ENCODE peak calls at places on chromosomes 2 and 18, in eight cellular contexts. One of them, this sample, is unnamed.

GRCh38 chr2:194553969-194554368 is 1103.1 kb upstream of the SLC39A10 start:
- DNase-seq in EL: no peak
- DNase-seq in PC-3: no peak
- DNase-seq in colonic mucosa: no peak
- DNase-seq in anterior cingulate cortex: no peak
- DNase-seq in NCI-H1694 treated with DMSO at 0.1 percent for 48 hours: no peak
- DNase-seq in HCEC 1CT: no peak
- DNase-seq in psoas muscle: no peak
- DNase-seq in this sample: no peak

GRCh38 chr2:207473203-207473865 is 56.4 kb upstream of the CREB1 start:
- DNase-seq in NCI-H1694 treated with DMSO at 0.1 percent for 48 hours: peak
- DNase-seq in PC-3: peak
- DNase-seq in colonic mucosa: no peak
- DNase-seq in HCEC 1CT: peak
- DNase-seq in anterior cingulate cortex: no peak
- DNase-seq in psoas muscle: no peak
- DNase-seq in EL: peak
- DNase-seq in this sample: peak

GRCh38 chr18:56286775-56287174 is 351.6 kb downstream of the TXNL1 start:
- DNase-seq in PC-3: peak
- DNase-seq in anterior cingulate cortex: no peak
- DNase-seq in EL: peak
- DNase-seq in psoas muscle: no peak
- DNase-seq in NCI-H1694 treated with DMSO at 0.1 percent for 48 hours: no peak
- DNase-seq in HCEC 1CT: peak
- DNase-seq in colonic mucosa: no peak
- DNase-seq in this sample: no peak

GRCh38 chr2:36507408-36507812 is 90.6 kb downstream of the FEZ2 start:
- DNase-seq in psoas muscle: no peak
- DNase-seq in colonic mucosa: peak
- DNase-seq in EL: peak
- DNase-seq in NCI-H1694 treated with DMSO at 0.1 percent for 48 hours: peak
- DNase-seq in PC-3: peak
- DNase-seq in HCEC 1CT: peak
- DNase-seq in anterior cingulate cortex: peak
- DNase-seq in this sample: peak

GRCh38 chr2:15990151-15991101 is 50.1 kb downstream of the MYCN start:
- DNase-seq in anterior cingulate cortex: no peak
- DNase-seq in NCI-H1694 treated with DMSO at 0.1 percent for 48 hours: no peak
- DNase-seq in colonic mucosa: no peak
- DNase-seq in EL: no peak
- DNase-seq in psoas muscle: no peak
- DNase-seq in HCEC 1CT: no peak
- DNase-seq in PC-3: no peak
- DNase-seq in this sample: no peak

GRCh38 chr2:56709181-56709580 is 525.4 kb downstream of the CCDC85A start:
- DNase-seq in EL: no peak
- DNase-seq in anterior cingulate cortex: no peak
- DNase-seq in psoas muscle: no peak
- DNase-seq in NCI-H1694 treated with DMSO at 0.1 percent for 48 hours: no peak
- DNase-seq in HCEC 1CT: no peak
- DNase-seq in PC-3: no peak
- DNase-seq in colonic mucosa: no peak
- DNase-seq in this sample: no peak

GRCh38 chr2:42446503-42447271 is 47.1 kb downstream of the KCNG3 start:
- DNase-seq in NCI-H1694 treated with DMSO at 0.1 percent for 48 hours: no peak
- DNase-seq in anterior cingulate cortex: no peak
- DNase-seq in EL: no peak
- DNase-seq in HCEC 1CT: no peak
- DNase-seq in psoas muscle: no peak
- DNase-seq in PC-3: peak
- DNase-seq in colonic mucosa: no peak
- DNase-seq in this sample: no peak

GRCh38 chr2:18455256-18455862 is 105.1 kb downstream of the RDH14 start:
- DNase-seq in psoas muscle: peak
- DNase-seq in HCEC 1CT: peak
- DNase-seq in colonic mucosa: no peak
- DNase-seq in anterior cingulate cortex: no peak
- DNase-seq in EL: peak
- DNase-seq in PC-3: peak
- DNase-seq in NCI-H1694 treated with DMSO at 0.1 percent for 48 hours: peak
- DNase-seq in this sample: no peak

GRCh38 chr18:9902832-9903231 is 11.0 kb upstream of the VAPA start:
- DNase-seq in HCEC 1CT: no peak
- DNase-seq in EL: no peak
- DNase-seq in colonic mucosa: no peak
- DNase-seq in psoas muscle: no peak
- DNase-seq in PC-3: no peak
- DNase-seq in NCI-H1694 treated with DMSO at 0.1 percent for 48 hours: no peak
- DNase-seq in anterior cingulate cortex: no peak
- DNase-seq in this sample: no peak

GRCh38 chr2:63819765-63820717 is 21.7 kb upstream of the UGP2 start:
- DNase-seq in colonic mucosa: no peak
- DNase-seq in psoas muscle: peak
- DNase-seq in PC-3: no peak
- DNase-seq in anterior cingulate cortex: no peak
- DNase-seq in HCEC 1CT: no peak
- DNase-seq in EL: no peak
- DNase-seq in NCI-H1694 treated with DMSO at 0.1 percent for 48 hours: no peak
- DNase-seq in this sample: no peak

GRCh38 chr2:127220807-127221527 is 868 bp upstream of the CYP27C1 start:
- DNase-seq in anterior cingulate cortex: no peak
- DNase-seq in EL: no peak
- DNase-seq in psoas muscle: no peak
- DNase-seq in colonic mucosa: no peak
- DNase-seq in PC-3: no peak
- DNase-seq in NCI-H1694 treated with DMSO at 0.1 percent for 48 hours: no peak
- DNase-seq in HCEC 1CT: no peak
- DNase-seq in this sample: no peak

GRCh38 chr2:127362486-127362885 is 25.3 kb downstream of the MAP3K2 start:
- DNase-seq in psoas muscle: no peak
- DNase-seq in anterior cingulate cortex: no peak
- DNase-seq in HCEC 1CT: no peak
- DNase-seq in EL: no peak
- DNase-seq in PC-3: no peak
- DNase-seq in NCI-H1694 treated with DMSO at 0.1 percent for 48 hours: no peak
- DNase-seq in colonic mucosa: no peak
- DNase-seq in this sample: no peak

GRCh38 chr2:136117909-136118818 is at the start of gene CXCR4:
- DNase-seq in NCI-H1694 treated with DMSO at 0.1 percent for 48 hours: peak
- DNase-seq in HCEC 1CT: no peak
- DNase-seq in colonic mucosa: peak
- DNase-seq in psoas muscle: peak
- DNase-seq in anterior cingulate cortex: peak
- DNase-seq in PC-3: peak
- DNase-seq in EL: peak
- DNase-seq in this sample: peak

GRCh38 chr2:120881981-120882788 is 146.5 kb downstream of the GLI2 start:
- DNase-seq in PC-3: no peak
- DNase-seq in EL: no peak
- DNase-seq in HCEC 1CT: no peak
- DNase-seq in psoas muscle: peak
- DNase-seq in NCI-H1694 treated with DMSO at 0.1 percent for 48 hours: no peak
- DNase-seq in colonic mucosa: no peak
- DNase-seq in anterior cingulate cortex: no peak
- DNase-seq in this sample: no peak

GRCh38 chr2:43481927-43482542 is 113.8 kb downstream of the THADA start:
- DNase-seq in anterior cingulate cortex: no peak
- DNase-seq in EL: no peak
- DNase-seq in PC-3: no peak
- DNase-seq in HCEC 1CT: no peak
- DNase-seq in NCI-H1694 treated with DMSO at 0.1 percent for 48 hours: no peak
- DNase-seq in psoas muscle: no peak
- DNase-seq in colonic mucosa: no peak
- DNase-seq in this sample: no peak

GRCh38 chr18:5464241-5464640 is 79.6 kb downstream of the EPB41L3 start:
- DNase-seq in HCEC 1CT: no peak
- DNase-seq in psoas muscle: no peak
- DNase-seq in PC-3: no peak
- DNase-seq in anterior cingulate cortex: no peak
- DNase-seq in colonic mucosa: no peak
- DNase-seq in EL: no peak
- DNase-seq in NCI-H1694 treated with DMSO at 0.1 percent for 48 hours: no peak
- DNase-seq in this sample: no peak

GRCh38 chr2:16330571-16331351 is 334.9 kb downstream of the CYRIA start:
- DNase-seq in NCI-H1694 treated with DMSO at 0.1 percent for 48 hours: no peak
- DNase-seq in EL: no peak
- DNase-seq in psoas muscle: no peak
- DNase-seq in anterior cingulate cortex: no peak
- DNase-seq in HCEC 1CT: no peak
- DNase-seq in colonic mucosa: no peak
- DNase-seq in PC-3: no peak
- DNase-seq in this sample: no peak

GRCh38 chr2:203059567-203059966 is 44.9 kb downstream of the NBEAL1 start:
- DNase-seq in EL: no peak
- DNase-seq in psoas muscle: no peak
- DNase-seq in PC-3: no peak
- DNase-seq in NCI-H1694 treated with DMSO at 0.1 percent for 48 hours: no peak
- DNase-seq in colonic mucosa: no peak
- DNase-seq in HCEC 1CT: no peak
- DNase-seq in anterior cingulate cortex: no peak
- DNase-seq in this sample: no peak

GRCh38 chr18:57780318-57781127 is 22.6 kb downstream of the ATP8B1 start:
- DNase-seq in PC-3: peak
- DNase-seq in EL: peak
- DNase-seq in psoas muscle: no peak
- DNase-seq in anterior cingulate cortex: no peak
- DNase-seq in colonic mucosa: no peak
- DNase-seq in NCI-H1694 treated with DMSO at 0.1 percent for 48 hours: peak
- DNase-seq in HCEC 1CT: peak
- DNase-seq in this sample: no peak

GRCh38 chr2:46887028-46887885 is 28.3 kb downstream of the MCFD2 start:
- DNase-seq in psoas muscle: no peak
- DNase-seq in HCEC 1CT: no peak
- DNase-seq in PC-3: peak
- DNase-seq in anterior cingulate cortex: no peak
- DNase-seq in colonic mucosa: no peak
- DNase-seq in EL: peak
- DNase-seq in NCI-H1694 treated with DMSO at 0.1 percent for 48 hours: no peak
- DNase-seq in this sample: no peak

GRCh38 chr2:216121255-216121654 is 12.1 kb downstream of the XRCC5 start:
- DNase-seq in colonic mucosa: no peak
- DNase-seq in HCEC 1CT: no peak
- DNase-seq in anterior cingulate cortex: no peak
- DNase-seq in psoas muscle: no peak
- DNase-seq in PC-3: no peak
- DNase-seq in EL: no peak
- DNase-seq in NCI-H1694 treated with DMSO at 0.1 percent for 48 hours: no peak
- DNase-seq in this sample: no peak

GRCh38 chr2:2057125-2057721 is 273.9 kb downstream of the MYT1L start:
- DNase-seq in PC-3: peak
- DNase-seq in psoas muscle: peak
- DNase-seq in colonic mucosa: peak
- DNase-seq in anterior cingulate cortex: no peak
- DNase-seq in HCEC 1CT: no peak
- DNase-seq in NCI-H1694 treated with DMSO at 0.1 percent for 48 hours: no peak
- DNase-seq in EL: peak
- DNase-seq in this sample: peak

GRCh38 chr2:655626-656025 is 21.6 kb downstream of the TMEM18 start:
- DNase-seq in psoas muscle: no peak
- DNase-seq in PC-3: no peak
- DNase-seq in HCEC 1CT: no peak
- DNase-seq in colonic mucosa: no peak
- DNase-seq in anterior cingulate cortex: no peak
- DNase-seq in EL: peak
- DNase-seq in NCI-H1694 treated with DMSO at 0.1 percent for 48 hours: no peak
- DNase-seq in this sample: no peak

GRCh38 chr18:43420950-43421349 is 143.7 kb upstream of the SYT4 start:
- DNase-seq in psoas muscle: no peak
- DNase-seq in anterior cingulate cortex: no peak
- DNase-seq in colonic mucosa: no peak
- DNase-seq in HCEC 1CT: no peak
- DNase-seq in NCI-H1694 treated with DMSO at 0.1 percent for 48 hours: no peak
- DNase-seq in EL: no peak
- DNase-seq in PC-3: no peak
- DNase-seq in this sample: no peak

GRCh38 chr2:214465386-214466146 is 54.7 kb downstream of the VWC2L start:
- DNase-seq in psoas muscle: peak
- DNase-seq in HCEC 1CT: peak
- DNase-seq in colonic mucosa: no peak
- DNase-seq in PC-3: peak
- DNase-seq in EL: peak
- DNase-seq in anterior cingulate cortex: no peak
- DNase-seq in NCI-H1694 treated with DMSO at 0.1 percent for 48 hours: no peak
- DNase-seq in this sample: no peak

GRCh38 chr2:104768694-104769093 is 85.2 kb upstream of the POU3F3 start:
- DNase-seq in EL: no peak
- DNase-seq in HCEC 1CT: no peak
- DNase-seq in psoas muscle: no peak
- DNase-seq in NCI-H1694 treated with DMSO at 0.1 percent for 48 hours: no peak
- DNase-seq in anterior cingulate cortex: no peak
- DNase-seq in PC-3: no peak
- DNase-seq in colonic mucosa: no peak
- DNase-seq in this sample: no peak

GRCh38 chr2:174972924-174973323 is 32.3 kb downstream of the CHN1 start:
- DNase-seq in NCI-H1694 treated with DMSO at 0.1 percent for 48 hours: no peak
- DNase-seq in colonic mucosa: no peak
- DNase-seq in EL: peak
- DNase-seq in anterior cingulate cortex: no peak
- DNase-seq in psoas muscle: no peak
- DNase-seq in HCEC 1CT: peak
- DNase-seq in PC-3: peak
- DNase-seq in this sample: no peak

GRCh38 chr2:201158111-201158929 is 24.6 kb upstream of the CASP10 start:
- DNase-seq in EL: peak
- DNase-seq in PC-3: peak
- DNase-seq in NCI-H1694 treated with DMSO at 0.1 percent for 48 hours: peak
- DNase-seq in HCEC 1CT: peak
- DNase-seq in colonic mucosa: peak
- DNase-seq in anterior cingulate cortex: peak
- DNase-seq in psoas muscle: no peak
- DNase-seq in this sample: peak

GRCh38 chr18:25992566-25992965 is 97.8 kb downstream of the SS18 start:
- DNase-seq in anterior cingulate cortex: no peak
- DNase-seq in NCI-H1694 treated with DMSO at 0.1 percent for 48 hours: no peak
- DNase-seq in psoas muscle: no peak
- DNase-seq in colonic mucosa: no peak
- DNase-seq in PC-3: no peak
- DNase-seq in EL: no peak
- DNase-seq in HCEC 1CT: no peak
- DNase-seq in this sample: no peak

GRCh38 chr2:225367482-225367881 is 32.0 kb upstream of the NYAP2 start:
- DNase-seq in colonic mucosa: no peak
- DNase-seq in HCEC 1CT: no peak
- DNase-seq in psoas muscle: no peak
- DNase-seq in EL: no peak
- DNase-seq in anterior cingulate cortex: no peak
- DNase-seq in PC-3: no peak
- DNase-seq in NCI-H1694 treated with DMSO at 0.1 percent for 48 hours: no peak
- DNase-seq in this sample: no peak

GRCh38 chr18:57519668-57520424 is 66.7 kb downstream of the FECH start:
- DNase-seq in psoas muscle: no peak
- DNase-seq in HCEC 1CT: no peak
- DNase-seq in colonic mucosa: no peak
- DNase-seq in NCI-H1694 treated with DMSO at 0.1 percent for 48 hours: no peak
- DNase-seq in PC-3: no peak
- DNase-seq in anterior cingulate cortex: no peak
- DNase-seq in EL: no peak
- DNase-seq in this sample: peak

This sample was measured in small intestine.